ENCODE peak calls at places on chromosome 21, in five cellular contexts. T is SK-N-SH, L is GM12891, M is GM12878, P is H1. A is an unnamed sample.

GRCh38 chr21:15732290-15732995 is 2.7 kb downstream of the USP25 start:
- DNase-seq in T (no peak), L (peak; percentile 21), M (peak; percentile 57), P (no peak), A (peak; percentile 13)

GRCh38 chr21:43928230-43928607 is 63.2 kb downstream of the AGPAT3 start:
- DNase-seq in T (no peak), L (no peak), M (no peak), P (no peak), A (no peak)

GRCh38 chr21:45989355-45990048 is 7.9 kb downstream of the COL6A1 start:
- DNase-seq in T (no peak), L (no peak), M (no peak), P (no peak), A (no peak)

GRCh38 chr21:22711636-22712035 is 1713.4 kb downstream of the NCAM2 start:
- DNase-seq in T (no peak), L (no peak), M (no peak), P (no peak), A (no peak)

GRCh38 chr21:15134711-15135110 is 69.9 kb upstream of the NRIP1 start:
- DNase-seq in T (no peak), L (no peak), M (no peak), P (no peak), A (no peak)

GRCh38 chr21:44583800-44584147 is 3.4 kb upstream of the KRTAP10-5 start:
- DNase-seq in T (no peak), L (no peak), M (no peak), P (no peak), A (no peak)

GRCh38 chr21:45365608-45366241 is 39.2 kb upstream of the COL18A1 start:
- DNase-seq in T (no peak), L (no peak), M (no peak), P (no peak), A (no peak)

GRCh38 chr21:43892984-43893535 is 28.0 kb downstream of the AGPAT3 start:
- DNase-seq in T (no peak), L (no peak), M (peak; percentile 21), P (no peak), A (no peak)

GRCh38 chr21:44589586-44590305 is 2.6 kb downstream of the KRTAP10-6 start:
- DNase-seq in T (no peak), L (no peak), M (no peak), P (peak; percentile 38), A (no peak)

GRCh38 chr21:45496151-45496967 is 45.9 kb downstream of the SLC19A1 start:
- DNase-seq in T (no peak), L (no peak), M (no peak), P (no peak), A (no peak)

GRCh38 chr21:25496825-25497482 is 110.3 kb downstream of the MRPL39 start:
- DNase-seq in T (no peak), L (no peak), M (no peak), P (no peak), A (no peak)

GRCh38 chr21:39441502-39442475 is 3.8 kb downstream of the LCA5L start:
- DNase-seq in T (peak; percentile 59), L (no peak), M (no peak), P (no peak), A (no peak)

GRCh38 chr21:15059397-15059796 is 5.4 kb downstream of the NRIP1 start:
- DNase-seq in T (no peak), L (no peak), M (no peak), P (no peak), A (no peak)

GRCh38 chr21:26027696-26028095 is 142.9 kb downstream of the APP start:
- DNase-seq in T (no peak), L (no peak), M (no peak), P (no peak), A (no peak)

GRCh38 chr21:26389971-26390641 is 183.0 kb downstream of the CYYR1 start:
- DNase-seq in T (no peak), L (no peak), M (no peak), P (no peak), A (no peak)

GRCh38 chr21:14945176-14945575 is 119.6 kb downstream of the NRIP1 start:
- DNase-seq in T (no peak), L (no peak), M (no peak), P (no peak), A (no peak)

GRCh38 chr21:25283720-25284119 is 323.6 kb downstream of the MRPL39 start:
- DNase-seq in T (no peak), L (no peak), M (no peak), P (no peak), A (no peak)

GRCh38 chr21:45432575-45433255 is 27.8 kb downstream of the COL18A1 start:
- DNase-seq in T (no peak), L (no peak), M (no peak), P (no peak), A (no peak)

GRCh38 chr21:46187814-46188213 is 3.6 kb upstream of the SPATC1L start:
- DNase-seq in T (no peak), L (no peak), M (no peak), P (no peak), A (no peak)

GRCh38 chr21:46027855-46028493 is 46.4 kb downstream of the COL6A1 start:
- DNase-seq in T (no peak), L (no peak), M (no peak), P (no peak), A (no peak)

GRCh38 chr21:32562426-32562825 is 22.9 kb downstream of the TCP10L start:
- DNase-seq in T (no peak), L (no peak), M (no peak), P (no peak), A (no peak)

GRCh38 chr21:29378814-29379213 is 80.1 kb downstream of the BACH1 start:
- DNase-seq in T (peak; percentile 53), L (no peak), M (no peak), P (no peak), A (no peak)

GRCh38 chr21:41164981-41165650 is 2.8 kb upstream of the BACE2 start:
- DNase-seq in T (no peak), L (no peak), M (no peak), P (no peak), A (no peak)

GRCh38 chr21:26385721-26386120 is 187.4 kb downstream of the CYYR1 start:
- DNase-seq in T (no peak), L (no peak), M (no peak), P (no peak), A (no peak)

GRCh38 chr21:45124596-45124995 is 50.2 kb downstream of the ADARB1 start:
- DNase-seq in T (no peak), L (no peak), M (no peak), P (no peak), A (no peak)

GRCh38 chr21:14358775-14359174 is 24.2 kb downstream of the HSPA13 start:
- DNase-seq in T (no peak), L (no peak), M (no peak), P (no peak), A (no peak)

GRCh38 chr21:43574741-43575465 is 84.4 kb downstream of the HSF2BP start:
- DNase-seq in T (no peak), L (no peak), M (no peak), P (no peak), A (no peak)

GRCh38 chr21:44512496-44513388 is 27.3 kb downstream of the KRTAP10-1 start:
- DNase-seq in T (no peak), L (no peak), M (no peak), P (no peak), A (no peak)

GRCh38 chr21:26844258-26845065 is 747 bp downstream of the ADAMTS1 start:
- DNase-seq in T (peak; percentile 73), L (no peak), M (no peak), P (peak; percentile 71), A (no peak)

GRCh38 chr21:46320331-46320801 is 3.3 kb downstream of the C21orf58 start:
- DNase-seq in T (no peak), L (no peak), M (no peak), P (no peak), A (no peak)

GRCh38 chr21:35005077-35005476 is 44.0 kb downstream of the RUNX1 start:
- DNase-seq in T (no peak), L (no peak), M (no peak), P (no peak), A (no peak)

GRCh38 chr21:45822002-45822397 is 159.6 kb upstream of the COL6A1 start:
- DNase-seq in T (no peak), L (no peak), M (no peak), P (no peak), A (no peak)

GRCh38 chr21:45254557-45254930 is 33.2 kb downstream of the POFUT2 start:
- DNase-seq in T (no peak), L (no peak), M (no peak), P (no peak), A (no peak)

GRCh38 chr21:45278156-45278911 is 9.4 kb downstream of the POFUT2 start:
- DNase-seq in T (no peak), L (no peak), M (no peak), P (no peak), A (no peak)

GRCh38 chr21:28818663-28819278 is 173.9 kb downstream of the LTN1 start:
- DNase-seq in T (no peak), L (no peak), M (no peak), P (no peak), A (no peak)

GRCh38 chr21:29168874-29169273 is 38.4 kb downstream of the MAP3K7CL start:
- DNase-seq in T (no peak), L (no peak), M (no peak), P (no peak), A (no peak)

GRCh38 chr21:37435120-37435519 is 68.5 kb downstream of the DYRK1A start:
- DNase-seq in T (peak; percentile 70), L (no peak), M (no peak), P (no peak), A (no peak)
- TF ChIP-seq TAF1 in T (no peak), L (no peak), M (no peak), P (no peak), A (no peak)

GRCh38 chr21:42389449-42389835 is 6.4 kb downstream of the TMPRSS3 start:
- DNase-seq in T (no peak), L (no peak), M (no peak), P (no peak), A (no peak)
- TF ChIP-seq TAF1 in T (no peak), L (no peak), M (no peak), P (no peak), A (no peak)

GRCh38 chr21:17783816-17784598 is 35.1 kb downstream of the C21orf91 start:
- DNase-seq in T (no peak), L (no peak), M (peak; percentile 89), P (no peak), A (no peak)
- TF ChIP-seq TAF1 in T (no peak), L (no peak), M (peak; percentile 8), P (no peak), A (no peak)

DNA sequence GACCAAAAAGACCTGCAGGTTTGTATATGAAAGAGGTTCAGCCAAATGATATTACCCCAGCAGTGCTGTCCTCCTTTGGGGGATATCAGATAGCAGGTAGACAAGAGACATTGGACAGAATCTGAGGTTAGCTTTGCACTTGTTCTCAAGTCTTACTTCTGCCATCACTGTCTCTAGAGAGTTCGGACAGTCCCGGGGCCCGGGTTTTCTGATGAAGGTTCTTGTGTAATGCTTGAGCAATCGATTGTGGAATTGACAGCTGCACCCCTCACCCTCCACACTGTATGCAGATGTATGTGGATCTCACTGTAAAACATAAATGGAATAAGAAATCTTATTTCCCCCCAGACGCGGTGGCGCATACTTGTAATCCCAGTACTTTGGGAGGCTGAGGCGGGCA is 56.2 kb upstream of the MORC3 start:
- DNase-seq in T (no peak), L (no peak), M (no peak), P (no peak), A (no peak)
- TF ChIP-seq TAF1 in T (no peak), L (no peak), M (no peak), P (no peak), A (no peak)

GRCh38 chr21:42413500-42413899 is 9.8 kb downstream of the UBASH3A start:
- DNase-seq in T (no peak), L (no peak), M (no peak), P (no peak), A (no peak)
- TF ChIP-seq TAF1 in T (no peak), L (no peak), M (no peak), P (no peak), A (no peak)